ENCODE peak calls at places on chromosomes 4 and X, in five cellular contexts. G is GM23248, X is ovary, N is dorsolateral prefrontal cortex, U is Karpas-422. Y is an unnamed sample.

GRCh38 chr4:166290426-166290825 is 417.4 kb downstream of the TLL1 start:
- DNase-seq in G (no peak), X (no peak), N (no peak), U (no peak), Y (no peak)

GRCh38 chr4:165288639-165289428 is 38.6 kb upstream of the MSMO1 start:
- DNase-seq in G (peak), X (no peak), N (no peak), U (no peak), Y (no peak)

GRCh38 chr4:6362896-6363295 is 93.2 kb downstream of the WFS1 start:
- DNase-seq in G (peak), X (no peak), N (no peak), U (peak), Y (no peak)

GRCh38 chrX:104665691-104666090 is 99.7 kb downstream of the IL1RAPL2 start:
- DNase-seq in G (no peak), X (no peak), N (no peak), U (no peak), Y (no peak)

GRCh38 chr4:82886145-82886942 is 4.6 kb downstream of the SEC31A start:
- DNase-seq in G (peak), X (no peak), N (no peak), U (no peak), Y (no peak)

GRCh38 chr4:7984286-7984925 is 44.7 kb upstream of the AFAP1 start:
- DNase-seq in G (no peak), X (no peak), N (no peak), U (no peak), Y (no peak)

GRCh38 chr4:147733614-147734344 is 1.9 kb downstream of the ARHGAP10 start:
- DNase-seq in G (peak), X (peak), N (no peak), U (no peak), Y (no peak)

GRCh38 chr4:25667931-25668557 is 12.4 kb downstream of the SLC34A2 start:
- DNase-seq in G (no peak), X (no peak), N (no peak), U (peak), Y (no peak)

GRCh38 chr4:128286474-128287158 is 997 bp downstream of the PGRMC2 start:
- DNase-seq in G (peak), X (no peak), N (no peak), U (peak), Y (no peak)

GRCh38 chrX:109830704-109831206 is 97.7 kb upstream of the ACSL4 start:
- DNase-seq in G (peak), X (no peak), N (no peak), U (no peak), Y (no peak)

GRCh38 chr4:69071286-69071685 is 25.0 kb upstream of the UGT2B7 start:
- DNase-seq in G (no peak), X (no peak), N (no peak), U (no peak), Y (no peak)

GRCh38 chrX:50495616-50496015 is 25.0 kb upstream of the DGKK start:
- DNase-seq in G (no peak), X (no peak), N (no peak), U (no peak), Y (no peak)

GRCh38 chr4:128782076-128782715 is 27.3 kb upstream of the JADE1 start:
- DNase-seq in G (peak), X (no peak), N (no peak), U (peak), Y (peak)

GRCh38 chr4:8921465-8921864 is 49.8 kb upstream of the HMX1 start:
- DNase-seq in G (no peak), X (no peak), N (no peak), U (no peak), Y (no peak)

GRCh38 chrX:69362354-69362753 is 141.8 kb upstream of the NALF2 start:
- DNase-seq in G (peak), X (no peak), N (no peak), U (no peak), Y (no peak)

GRCh38 chr4:78297075-78297815 is 240.1 kb downstream of the FRAS1 start:
- DNase-seq in G (peak), X (no peak), N (no peak), U (no peak), Y (no peak)

GRCh38 chrX:9378980-9379696 is 85.7 kb upstream of the TBL1X start:
- DNase-seq in G (peak), X (no peak), N (no peak), U (no peak), Y (no peak)

GRCh38 chrX:47061238-47061919 is 16.9 kb upstream of the RGN start:
- DNase-seq in G (no peak), X (no peak), N (no peak), U (no peak), Y (no peak)

GRCh38 chr4:78612398-78613005 is 60.9 kb downstream of the ANXA3 start:
- DNase-seq in G (peak), X (no peak), N (peak), U (peak), Y (no peak)

GRCh38 chrX:141879616-141880015 is 24.1 kb upstream of the MAGEC1 start:
- DNase-seq in G (no peak), X (no peak), N (no peak), U (no peak), Y (no peak)

GRCh38 chrX:153637121-153638040 is 9.6 kb upstream of the DUSP9 start:
- DNase-seq in G (no peak), X (no peak), N (no peak), U (no peak), Y (no peak)

GRCh38 chr4:55397521-55398321 is 2.0 kb downstream of the TMEM165 start:
- DNase-seq in G (peak), X (no peak), N (no peak), U (no peak), Y (no peak)

GRCh38 chr4:185801471-185801870 is 10.5 kb downstream of the SORBS2 start:
- DNase-seq in G (peak), X (no peak), N (no peak), U (no peak), Y (no peak)

GRCh38 chr4:185797596-185797995 is 14.4 kb downstream of the SORBS2 start:
- DNase-seq in G (no peak), X (no peak), N (no peak), U (no peak), Y (no peak)

GRCh38 chr4:185799442-185799841 is 12.6 kb downstream of the SORBS2 start:
- DNase-seq in G (no peak), X (no peak), N (no peak), U (no peak), Y (no peak)

GRCh38 chr4:185803015-185803414 is 9.0 kb downstream of the SORBS2 start:
- DNase-seq in G (no peak), X (no peak), N (no peak), U (no peak), Y (no peak)

GRCh38 chr4:185800266-185800945 is 11.6 kb downstream of the SORBS2 start:
- DNase-seq in G (peak), X (no peak), N (no peak), U (no peak), Y (no peak)
- H3K27ac ChIP-seq in G (no peak), X (no peak), N (no peak), U (no peak), Y (no peak)

GRCh38 chr4:140065393-140065792 is 88.6 kb downstream of the MAML3 start:
- DNase-seq in G (no peak), X (no peak), N (no peak), U (no peak), Y (no peak)

GRCh38 chr4:140059159-140059558 is 94.8 kb downstream of the MAML3 start:
- DNase-seq in G (no peak), X (no peak), N (no peak), U (no peak), Y (no peak)

GRCh38 chr4:140057693-140058092 is 96.3 kb downstream of the MAML3 start:
- DNase-seq in G (no peak), X (no peak), N (no peak), U (no peak), Y (no peak)

GRCh38 chr4:140061883-140062282 is 92.1 kb downstream of the MAML3 start:
- DNase-seq in G (no peak), X (no peak), N (no peak), U (peak), Y (no peak)

DNA sequence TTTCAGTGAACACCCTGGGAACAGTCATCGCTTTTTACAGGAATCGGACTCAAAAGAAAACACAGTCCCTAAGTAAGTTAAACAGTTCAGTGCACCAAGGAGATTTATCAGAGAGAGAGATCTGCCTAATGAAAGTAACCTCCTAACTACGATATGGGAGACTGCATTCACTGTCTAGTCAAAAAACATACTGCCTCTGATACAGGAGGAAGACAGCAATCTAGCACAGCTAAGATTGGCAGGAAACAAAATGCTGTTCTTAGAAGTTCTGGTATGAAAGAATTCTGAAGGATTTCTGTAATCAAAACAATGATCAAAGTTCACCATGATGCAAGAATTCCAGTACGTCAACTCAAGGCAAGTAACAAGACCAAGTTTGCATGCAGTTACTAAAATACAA is 92.8 kb downstream of the MAML3 start:
- DNase-seq in G (no peak), X (no peak), N (no peak), U (no peak), Y (no peak)
- H3K27ac ChIP-seq in G (no peak), X (no peak), N (no peak), U (peak), Y (no peak)

GRCh38 chr4:95537967-95538485 is 10.7 kb downstream of the UNC5C start:
- DNase-seq in G (no peak), X (no peak), N (no peak), U (no peak), Y (no peak)

GRCh38 chr4:95540227-95540626 is 8.5 kb downstream of the UNC5C start:
- DNase-seq in G (no peak), X (no peak), N (no peak), U (no peak), Y (no peak)

GRCh38 chr4:95537181-95537580 is 11.6 kb downstream of the UNC5C start:
- DNase-seq in G (no peak), X (no peak), N (no peak), U (no peak), Y (peak)

GRCh38 chr4:95541094-95541493 is 7.7 kb downstream of the UNC5C start:
- DNase-seq in G (no peak), X (no peak), N (no peak), U (no peak), Y (no peak)

DNA sequence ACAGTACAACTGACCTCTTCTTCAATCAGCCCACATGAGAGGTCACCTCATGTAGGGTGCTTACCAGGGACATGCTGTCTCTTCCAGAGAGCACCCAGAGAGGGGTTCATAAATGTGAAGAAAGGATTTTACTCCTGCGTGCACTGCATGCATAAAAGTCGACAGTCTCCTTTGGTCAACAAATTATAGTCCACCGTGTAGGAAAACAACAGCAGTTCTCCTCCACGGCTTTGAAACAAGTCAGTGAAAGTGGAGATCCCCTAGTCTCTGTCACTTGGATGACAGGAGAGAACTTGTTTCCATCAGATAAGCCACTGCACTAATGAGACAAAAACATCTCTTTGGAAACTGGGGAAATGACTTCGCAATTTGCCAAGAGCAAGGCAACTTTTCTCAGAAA is 9.7 kb downstream of the UNC5C start:
- DNase-seq in G (no peak), X (no peak), N (no peak), U (no peak), Y (no peak)
- H3K27ac ChIP-seq in G (no peak), X (no peak), N (peak), U (no peak), Y (peak)

DNA sequence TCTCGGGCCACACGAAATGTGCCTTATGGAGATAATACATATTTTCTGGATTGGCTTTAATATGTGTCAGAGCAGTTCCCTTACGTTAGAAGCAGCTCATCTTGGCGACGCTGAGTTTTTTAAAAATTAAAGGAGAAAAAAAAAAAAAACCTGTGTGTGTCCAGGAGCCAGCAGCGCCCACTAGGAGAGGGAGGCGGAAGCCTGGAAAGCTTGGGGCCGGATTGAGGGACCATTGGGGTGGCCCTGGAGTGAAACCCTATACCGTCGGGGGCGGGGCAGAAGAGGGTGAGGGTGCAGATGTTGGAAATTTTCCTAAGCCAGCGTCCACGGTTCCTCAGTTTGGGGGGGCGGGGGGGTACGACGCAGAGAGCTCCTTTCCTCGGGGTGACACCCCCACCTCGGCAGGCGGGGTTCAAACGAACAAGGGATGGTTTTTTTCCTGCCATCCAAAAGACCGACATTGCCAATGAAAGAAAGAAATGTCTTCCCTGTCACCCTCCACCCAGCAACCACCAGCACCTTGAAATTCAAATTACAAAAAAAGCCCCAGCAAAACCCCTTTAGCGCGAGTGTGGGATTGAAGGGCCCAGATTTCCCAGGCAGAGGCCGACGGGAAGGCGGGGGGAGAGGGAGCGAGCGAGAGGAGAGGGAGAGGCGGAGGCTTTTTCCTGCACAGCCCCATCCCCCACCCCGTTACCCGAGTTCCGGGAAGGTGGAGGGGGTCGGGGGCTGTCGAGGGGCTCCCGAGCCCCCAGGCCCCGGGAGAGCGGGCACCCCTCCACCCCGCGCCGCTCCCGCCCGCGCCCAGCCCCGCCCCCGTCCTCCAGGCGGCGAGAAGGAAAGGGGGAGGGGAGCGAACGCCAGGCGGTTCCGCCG is 868 bp downstream of the SMARCA1 start:
- DNase-seq in G (peak), X (peak), N (no peak), U (no peak), Y (peak)
- H3K27ac ChIP-seq in G (peak), X (peak), N (peak), U (no peak), Y (peak)

DNA sequence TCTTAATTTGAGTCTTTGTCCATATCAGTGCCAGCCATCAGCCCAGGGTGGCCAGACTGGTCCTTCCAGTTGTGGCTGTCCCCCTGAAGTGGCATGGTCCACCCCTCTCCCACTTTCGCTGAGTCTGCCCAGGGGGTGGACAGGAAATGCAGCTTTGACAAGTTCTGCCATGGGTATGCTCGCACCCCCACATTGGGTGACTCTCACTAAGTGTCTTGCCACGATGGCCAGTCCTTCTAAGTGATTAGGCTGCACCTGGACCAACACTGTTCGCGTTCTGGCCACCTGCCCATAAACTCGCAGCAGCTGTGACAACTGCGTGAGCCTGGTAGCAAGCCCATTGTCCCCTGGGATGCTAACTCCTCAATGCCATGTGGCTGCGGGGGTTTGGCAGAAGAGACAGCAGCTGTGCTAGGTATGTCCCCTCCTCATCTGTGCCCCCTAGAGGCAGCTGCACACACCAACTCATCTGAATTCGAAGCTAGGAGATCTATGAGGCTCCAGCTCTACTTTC is 10.0 kb upstream of the LNX1 start:
- DNase-seq in G (peak), X (peak), N (peak), U (peak), Y (no peak)
- H3K27ac ChIP-seq in G (no peak), X (no peak), N (no peak), U (no peak), Y (no peak)

DNA sequence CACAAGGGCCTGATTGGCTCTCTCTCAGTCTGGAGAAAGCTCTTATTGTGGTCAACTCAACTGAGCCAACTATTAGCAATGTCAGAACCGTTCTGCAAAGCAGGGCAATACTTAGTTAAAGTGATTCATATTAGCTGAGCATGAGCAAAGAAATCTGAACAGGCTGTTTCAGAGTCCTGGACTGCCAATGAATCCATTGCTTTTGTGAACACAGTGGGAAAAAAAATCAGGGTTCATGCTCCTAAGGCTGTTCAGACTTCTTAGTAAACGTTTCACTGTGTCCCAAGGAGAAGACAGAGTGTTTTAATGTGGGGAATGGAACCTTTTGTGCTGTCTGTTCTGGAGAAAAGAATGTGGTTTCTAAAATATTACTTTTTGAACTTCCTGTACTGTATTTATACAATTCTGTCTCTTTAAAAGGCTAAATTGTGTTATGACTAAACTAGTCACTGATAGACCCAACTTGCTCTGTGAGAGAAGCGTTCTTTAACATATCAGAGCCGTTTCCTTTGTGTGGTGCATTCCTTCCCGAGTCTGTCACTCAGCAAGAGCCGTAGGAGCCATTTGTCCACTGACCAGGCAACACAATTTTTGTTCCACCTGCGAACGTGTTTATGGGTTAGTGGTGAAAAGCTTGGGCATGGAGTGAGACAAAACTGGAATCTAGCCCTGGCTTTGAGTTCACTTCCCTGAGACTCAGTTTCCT is 366.1 kb downstream of the FBXO8 start:
- DNase-seq in G (peak), X (no peak), N (no peak), U (no peak), Y (no peak)
- H3K27ac ChIP-seq in G (peak), X (no peak), N (no peak), U (no peak), Y (no peak)

Y was measured in substantia nigra.